ENCODE peak calls at places on chromosomes 12 and 14, in six cellular contexts. One of them, this sample, is unnamed.

GRCh38 chr14:49999216-49999761 is 106.4 kb downstream of the ARF6 start:
- DNase-seq in upper lobe of right lung: peak
- DNase-seq in astrocyte: peak
- DNase-seq in A673: peak
- DNase-seq in uterus: peak
- DNase-seq in lower lobe of right lung: peak
- DNase-seq in this sample: peak

GRCh38 chr12:20696181-20696580 is 1.0 kb downstream of the SLCO1C1 start:
- DNase-seq in upper lobe of right lung: no peak
- DNase-seq in astrocyte: no peak
- DNase-seq in A673: no peak
- DNase-seq in uterus: peak
- DNase-seq in lower lobe of right lung: no peak
- DNase-seq in this sample: no peak

GRCh38 chr12:129483494-129483893 is 420.3 kb downstream of the TMEM132D start:
- DNase-seq in upper lobe of right lung: no peak
- DNase-seq in astrocyte: no peak
- DNase-seq in A673: no peak
- DNase-seq in uterus: no peak
- DNase-seq in lower lobe of right lung: no peak
- DNase-seq in this sample: no peak

GRCh38 chr12:108394196-108394595 is 55.1 kb upstream of the CMKLR1 start:
- DNase-seq in upper lobe of right lung: no peak
- DNase-seq in astrocyte: no peak
- DNase-seq in A673: no peak
- DNase-seq in uterus: peak
- DNase-seq in lower lobe of right lung: no peak
- DNase-seq in this sample: no peak

GRCh38 chr14:98014851-98015615 is 1217.9 kb downstream of the VRK1 start:
- DNase-seq in upper lobe of right lung: no peak
- DNase-seq in astrocyte: no peak
- DNase-seq in A673: no peak
- DNase-seq in uterus: no peak
- DNase-seq in lower lobe of right lung: no peak
- DNase-seq in this sample: no peak

GRCh38 chr12:75483411-75483810 is 2.9 kb downstream of the GLIPR1 start:
- DNase-seq in upper lobe of right lung: no peak
- DNase-seq in astrocyte: no peak
- DNase-seq in A673: no peak
- DNase-seq in uterus: peak
- DNase-seq in lower lobe of right lung: no peak
- DNase-seq in this sample: no peak

GRCh38 chr14:100540141-100540925 is 46.9 kb downstream of the BEGAIN start:
- DNase-seq in upper lobe of right lung: no peak
- DNase-seq in astrocyte: no peak
- DNase-seq in A673: no peak
- DNase-seq in uterus: peak
- DNase-seq in lower lobe of right lung: peak
- DNase-seq in this sample: peak

GRCh38 chr12:79690156-79690605 is 583 bp downstream of the PAWR start:
- DNase-seq in upper lobe of right lung: no peak
- DNase-seq in astrocyte: no peak
- DNase-seq in A673: peak
- DNase-seq in uterus: no peak
- DNase-seq in lower lobe of right lung: peak
- DNase-seq in this sample: peak

GRCh38 chr12:31835276-31835882 is 106.6 kb upstream of the AMN1 start:
- DNase-seq in upper lobe of right lung: no peak
- DNase-seq in astrocyte: no peak
- DNase-seq in A673: no peak
- DNase-seq in uterus: no peak
- DNase-seq in lower lobe of right lung: no peak
- DNase-seq in this sample: peak

GRCh38 chr12:46387697-46388096 is 15.1 kb upstream of the SLC38A2 start:
- DNase-seq in upper lobe of right lung: no peak
- DNase-seq in astrocyte: no peak
- DNase-seq in A673: no peak
- DNase-seq in uterus: no peak
- DNase-seq in lower lobe of right lung: no peak
- DNase-seq in this sample: no peak

GRCh38 chr12:12749433-12749832 is 32.3 kb downstream of the CDKN1B start:
- DNase-seq in upper lobe of right lung: no peak
- DNase-seq in astrocyte: peak
- DNase-seq in A673: no peak
- DNase-seq in uterus: peak
- DNase-seq in lower lobe of right lung: no peak
- DNase-seq in this sample: peak

GRCh38 chr14:99324291-99324690 is 52.3 kb upstream of the BCL11B start:
- DNase-seq in upper lobe of right lung: peak
- DNase-seq in astrocyte: no peak
- DNase-seq in A673: no peak
- DNase-seq in uterus: no peak
- DNase-seq in lower lobe of right lung: no peak
- DNase-seq in this sample: no peak

GRCh38 chr12:116735951-116736599 is 1.8 kb downstream of the SPRING1 start:
- DNase-seq in upper lobe of right lung: peak
- DNase-seq in astrocyte: no peak
- DNase-seq in A673: no peak
- DNase-seq in uterus: no peak
- DNase-seq in lower lobe of right lung: peak
- DNase-seq in this sample: peak

GRCh38 chr12:116736962-116737773 is 701 bp downstream of the SPRING1 start:
- DNase-seq in upper lobe of right lung: no peak
- DNase-seq in astrocyte: no peak
- DNase-seq in A673: no peak
- DNase-seq in uterus: no peak
- DNase-seq in lower lobe of right lung: peak
- DNase-seq in this sample: peak

GRCh38 chr12:116739381-116739887 is 1.3 kb downstream of the RNFT2 start:
- DNase-seq in upper lobe of right lung: no peak
- DNase-seq in astrocyte: no peak
- DNase-seq in A673: no peak
- DNase-seq in uterus: no peak
- DNase-seq in lower lobe of right lung: no peak
- DNase-seq in this sample: no peak

GRCh38 chr12:116735084-116735483 is 2.8 kb downstream of the SPRING1 start:
- DNase-seq in upper lobe of right lung: no peak
- DNase-seq in astrocyte: no peak
- DNase-seq in A673: no peak
- DNase-seq in uterus: no peak
- DNase-seq in lower lobe of right lung: no peak
- DNase-seq in this sample: no peak

GRCh38 chr12:116737774-116738657 is at the start of the genes RNFT2 and SPRING1:
- DNase-seq in upper lobe of right lung: peak
- DNase-seq in astrocyte: peak
- DNase-seq in A673: peak
- DNase-seq in uterus: peak
- DNase-seq in lower lobe of right lung: peak
- DNase-seq in this sample: peak
- TF ChIP-seq CTCF in upper lobe of right lung: no peak
- TF ChIP-seq CTCF in astrocyte: no peak
- TF ChIP-seq CTCF in A673: peak
- TF ChIP-seq CTCF in uterus: no peak
- TF ChIP-seq CTCF in lower lobe of right lung: no peak
- TF ChIP-seq CTCF in this sample: no peak

GRCh38 chr14:85425507-85425906 is 104.4 kb upstream of the FLRT2 start:
- DNase-seq in upper lobe of right lung: no peak
- DNase-seq in astrocyte: no peak
- DNase-seq in A673: no peak
- DNase-seq in uterus: no peak
- DNase-seq in lower lobe of right lung: no peak
- DNase-seq in this sample: no peak
- TF ChIP-seq CTCF in upper lobe of right lung: no peak
- TF ChIP-seq CTCF in astrocyte: no peak
- TF ChIP-seq CTCF in A673: no peak
- TF ChIP-seq CTCF in uterus: no peak
- TF ChIP-seq CTCF in lower lobe of right lung: no peak
- TF ChIP-seq CTCF in this sample: no peak

GRCh38 chr14:65286443-65286842 is 126.1 kb upstream of the FUT8 start:
- DNase-seq in upper lobe of right lung: no peak
- DNase-seq in astrocyte: no peak
- DNase-seq in A673: peak
- DNase-seq in uterus: no peak
- DNase-seq in lower lobe of right lung: no peak
- DNase-seq in this sample: peak
- TF ChIP-seq CTCF in upper lobe of right lung: peak
- TF ChIP-seq CTCF in astrocyte: peak
- TF ChIP-seq CTCF in A673: no peak
- TF ChIP-seq CTCF in uterus: no peak
- TF ChIP-seq CTCF in lower lobe of right lung: no peak
- TF ChIP-seq CTCF in this sample: peak

DNA sequence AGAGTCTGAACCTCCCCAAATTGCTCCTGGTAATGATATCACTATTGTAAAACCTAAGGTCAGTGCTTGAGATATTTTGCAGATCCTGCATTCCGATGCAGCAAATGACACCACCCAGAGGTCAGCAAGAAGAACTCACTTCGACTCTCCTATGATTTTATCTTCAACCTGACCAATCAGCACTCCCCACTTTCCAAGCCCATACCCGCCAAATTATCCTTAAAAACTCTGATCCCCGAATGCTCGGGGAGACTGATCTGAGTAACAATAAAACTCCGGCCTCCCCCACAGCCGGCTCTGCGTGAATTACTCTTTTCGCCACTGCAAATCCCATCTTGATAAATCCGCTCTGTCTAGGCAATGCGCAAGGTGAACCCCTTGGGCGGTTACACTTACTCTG is 1.2 kb downstream of the NPC2 start:
- DNase-seq in upper lobe of right lung: no peak
- DNase-seq in astrocyte: no peak
- DNase-seq in A673: peak
- DNase-seq in uterus: no peak
- DNase-seq in lower lobe of right lung: no peak
- DNase-seq in this sample: no peak
- TF ChIP-seq CTCF in upper lobe of right lung: peak
- TF ChIP-seq CTCF in astrocyte: peak
- TF ChIP-seq CTCF in A673: peak
- TF ChIP-seq CTCF in uterus: no peak
- TF ChIP-seq CTCF in lower lobe of right lung: peak
- TF ChIP-seq CTCF in this sample: no peak

GRCh38 chr12:116881867-116882507 is 746 bp upstream of the HRK start:
- DNase-seq in upper lobe of right lung: no peak
- DNase-seq in astrocyte: no peak
- DNase-seq in A673: no peak
- DNase-seq in uterus: no peak
- DNase-seq in lower lobe of right lung: no peak
- DNase-seq in this sample: no peak

GRCh38 chr12:116880817-116881324 is 370 bp downstream of the HRK start:
- DNase-seq in upper lobe of right lung: peak
- DNase-seq in astrocyte: peak
- DNase-seq in A673: peak
- DNase-seq in uterus: no peak
- DNase-seq in lower lobe of right lung: no peak
- DNase-seq in this sample: peak

GRCh38 chr12:116880213-116880816 is 926 bp downstream of the HRK start:
- DNase-seq in upper lobe of right lung: no peak
- DNase-seq in astrocyte: no peak
- DNase-seq in A673: no peak
- DNase-seq in uterus: no peak
- DNase-seq in lower lobe of right lung: no peak
- DNase-seq in this sample: no peak

GRCh38 chr12:116881325-116881866 is at the start of gene HRK:
- DNase-seq in upper lobe of right lung: no peak
- DNase-seq in astrocyte: no peak
- DNase-seq in A673: peak
- DNase-seq in uterus: no peak
- DNase-seq in lower lobe of right lung: no peak
- DNase-seq in this sample: peak

DNA sequence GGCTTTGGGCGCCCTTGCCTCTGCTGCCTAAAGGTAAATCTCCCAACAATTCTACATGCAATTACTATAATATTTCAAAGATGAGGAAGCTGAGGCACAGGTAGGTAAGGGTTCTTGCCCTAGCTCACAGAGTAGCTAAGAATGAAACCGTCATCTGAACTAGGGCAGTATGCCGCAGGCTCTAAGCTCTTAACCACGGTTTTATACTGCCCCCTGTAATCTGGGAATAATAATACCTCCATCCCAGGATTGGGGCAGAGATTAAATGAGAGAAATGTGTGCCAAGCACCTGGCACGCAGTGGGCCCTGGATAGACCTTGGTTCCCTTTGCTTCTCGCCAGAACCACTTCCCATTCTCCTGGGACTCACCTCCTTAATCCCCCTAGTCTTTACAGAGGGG is 1.5 kb upstream of the HRK start:
- DNase-seq in upper lobe of right lung: no peak
- DNase-seq in astrocyte: no peak
- DNase-seq in A673: peak
- DNase-seq in uterus: no peak
- DNase-seq in lower lobe of right lung: no peak
- DNase-seq in this sample: no peak
- TF ChIP-seq CTCF in upper lobe of right lung: peak
- TF ChIP-seq CTCF in astrocyte: peak
- TF ChIP-seq CTCF in A673: peak
- TF ChIP-seq CTCF in uterus: peak
- TF ChIP-seq CTCF in lower lobe of right lung: peak
- TF ChIP-seq CTCF in this sample: no peak

GRCh38 chr14:24068711-24069410 is 2.5 kb upstream of the CPNE6 start:
- DNase-seq in upper lobe of right lung: peak
- DNase-seq in astrocyte: no peak
- DNase-seq in A673: no peak
- DNase-seq in uterus: no peak
- DNase-seq in lower lobe of right lung: peak
- DNase-seq in this sample: no peak
- TF ChIP-seq CTCF in upper lobe of right lung: no peak
- TF ChIP-seq CTCF in astrocyte: no peak
- TF ChIP-seq CTCF in A673: no peak
- TF ChIP-seq CTCF in uterus: no peak
- TF ChIP-seq CTCF in lower lobe of right lung: no peak
- TF ChIP-seq CTCF in this sample: no peak